ENCODE peak calls at places on chromosomes 7 and 10, in four cellular contexts. I, Y, F and H are unnamed samples. For H3K36me3, the result is how much of the 10 kb centered on the place peaks cover.

GRCh38 chr10:73881221-73881919 is 7.0 kb upstream of the CAMK2G start:
- DNase-seq in I (peak), Y (no peak), F (no peak), H (no peak)

GRCh38 chr7:151168787-151169162 is 1.3 kb upstream of the GBX1 start:
- DNase-seq in I (no peak), Y (no peak), F (no peak), H (no peak)

GRCh38 chr10:44153901-44154670 is 230.8 kb downstream of the CXCL12 start:
- DNase-seq in I (no peak), Y (no peak), F (no peak), H (no peak)

GRCh38 chr10:43255644-43256431 is 11.0 kb downstream of the RASGEF1A start:
- DNase-seq in I (no peak), Y (no peak), F (peak), H (peak)

GRCh38 chr10:123428302-123428701 is 237.9 kb upstream of the GPR26 start:
- DNase-seq in I (no peak), Y (no peak), F (no peak), H (no peak)

GRCh38 chr10:132939957-132940790 is 2.2 kb downstream of the CFAP46 start:
- DNase-seq in I (peak), Y (no peak), F (no peak), H (peak)

GRCh38 chr7:24291271-24291670 is 7.3 kb downstream of the NPY start:
- DNase-seq in I (no peak), Y (no peak), F (no peak), H (no peak)

GRCh38 chr7:78620931-78621330 is 822.4 kb downstream of the PHTF2 start:
- DNase-seq in I (peak), Y (no peak), F (no peak), H (no peak)

GRCh38 chr10:91251430-91252056 is 31.1 kb downstream of the PCGF5 start:
- DNase-seq in I (peak), Y (peak), F (peak), H (peak)

GRCh38 chr10:132476146-132477065 is 61.2 kb upstream of the INPP5A start:
- DNase-seq in I (no peak), Y (no peak), F (no peak), H (no peak)

GRCh38 chr10:12540341-12540781 is 191.0 kb downstream of the CAMK1D start:
- DNase-seq in I (peak), Y (no peak), F (no peak), H (no peak)

GRCh38 chr7:40535678-40536077 is 400.9 kb downstream of the SUGCT start:
- DNase-seq in I (no peak), Y (no peak), F (no peak), H (no peak)

GRCh38 chr7:132607656-132608055 is 31.4 kb upstream of the PLXNA4 start:
- DNase-seq in I (no peak), Y (no peak), F (no peak), H (no peak)

GRCh38 chr7:71345485-71345884 is 213.5 kb downstream of the GALNT17 start:
- DNase-seq in I (no peak), Y (no peak), F (no peak), H (no peak)

DNA sequence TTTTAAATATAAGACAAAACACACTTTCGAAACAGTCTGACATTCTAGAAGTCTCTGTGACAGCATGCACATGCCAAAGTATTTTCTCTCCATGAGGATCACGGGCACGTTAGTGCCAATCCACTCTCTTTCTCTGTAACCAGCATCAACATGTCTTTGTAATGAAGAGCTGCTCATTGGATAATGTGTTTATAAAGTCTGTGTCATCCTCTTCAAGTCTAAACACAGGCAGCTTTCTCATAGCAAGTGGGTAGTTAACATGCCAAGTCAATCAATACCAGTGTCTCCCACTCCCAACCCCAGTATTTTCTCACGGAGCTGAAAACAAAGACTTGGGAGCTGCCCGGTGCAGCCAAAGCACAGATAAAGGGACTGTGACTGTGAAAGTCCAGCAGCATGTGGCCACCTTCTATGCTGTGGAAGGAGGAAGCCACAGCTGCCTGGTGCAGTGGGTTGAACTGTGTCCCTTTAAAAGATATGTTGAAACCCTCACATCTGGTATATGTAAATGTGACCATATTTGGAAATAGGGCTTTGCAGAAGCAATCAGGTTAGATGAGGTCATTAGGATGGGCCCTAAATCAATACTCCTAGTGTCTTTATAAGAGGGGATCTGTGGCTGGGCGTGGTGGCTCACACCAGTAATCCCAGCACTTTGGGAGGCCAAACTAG is 137.0 kb downstream of the GLI3 start:
- DNase-seq in I (peak), Y (no peak), F (no peak), H (no peak)
- H3K36me3 ChIP-seq in I (under half), Y (under half), F (under half), H (under half)

DNA sequence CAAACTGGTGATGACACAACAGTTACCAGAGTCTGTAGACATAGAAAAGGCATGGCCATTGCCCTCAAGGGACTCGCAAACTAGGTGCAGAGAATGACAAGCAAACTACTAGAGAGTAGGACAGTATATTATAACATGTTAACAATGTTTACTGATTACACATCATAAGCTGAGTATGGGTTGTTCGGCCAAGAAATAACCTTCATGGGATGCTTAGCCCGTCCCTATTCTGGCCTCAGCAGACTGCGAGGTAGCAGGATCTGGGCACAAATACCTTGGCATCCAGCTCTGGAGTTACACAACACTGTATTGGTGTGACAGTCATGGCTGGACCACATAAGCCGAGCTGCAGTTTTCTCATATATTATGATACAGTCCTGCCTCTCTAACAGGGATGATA is 51.4 kb downstream of the ABCB4 start:
- DNase-seq in I (no peak), Y (no peak), F (no peak), H (no peak)
- H3K36me3 ChIP-seq in I (under half), Y (under half), F (under half), H (under half)

DNA sequence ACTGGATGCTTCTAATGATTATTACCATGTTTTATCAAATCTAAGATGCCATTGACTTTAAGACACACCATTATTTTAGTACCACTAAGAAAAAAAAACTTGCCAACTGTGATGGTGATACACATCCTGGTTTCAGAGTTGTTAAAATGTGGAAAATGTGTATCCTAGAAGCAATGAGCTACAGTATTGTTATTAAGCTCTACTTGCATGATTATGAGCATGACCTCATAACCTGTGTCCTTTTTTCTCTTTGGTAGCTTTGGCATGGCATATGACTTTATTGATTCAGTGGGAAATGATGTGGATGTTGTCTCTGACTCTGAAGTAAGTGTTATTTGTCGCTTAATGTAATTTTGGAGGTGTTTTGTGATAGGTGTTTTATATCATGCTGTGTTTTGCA is 3.3 kb downstream of the EDRF1 start:
- DNase-seq in I (no peak), Y (no peak), F (no peak), H (no peak)
- H3K36me3 ChIP-seq in I (under half), Y (half or more), F (half or more), H (half or more)

GRCh38 chr10:77993612-77994011 is 35.7 kb downstream of the POLR3A start:
- DNase-seq in I (no peak), Y (no peak), F (no peak), H (no peak)
- H3K36me3 ChIP-seq in I (under half), Y (half or more), F (under half), H (half or more)

DNA sequence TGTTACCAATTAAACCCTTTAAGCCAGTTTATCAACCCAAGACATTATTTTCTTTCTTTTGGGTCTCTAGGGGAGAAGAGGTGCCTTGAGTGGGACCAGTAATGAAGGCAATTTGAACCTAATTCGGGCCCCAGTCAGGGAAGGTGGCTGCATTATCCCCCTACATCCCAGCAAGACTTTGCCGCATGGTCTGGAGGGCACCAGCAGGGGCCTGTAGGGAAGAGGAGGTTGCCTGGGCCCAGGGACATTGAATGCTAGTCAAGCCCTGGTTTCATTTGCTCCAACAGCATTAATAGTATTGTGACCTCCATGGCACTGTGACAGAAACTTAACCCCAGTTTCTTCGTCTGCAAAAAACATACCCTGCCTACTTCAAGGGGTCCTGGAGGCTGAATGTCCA is 108.8 kb downstream of the CUX1 start:
- DNase-seq in I (no peak), Y (no peak), F (no peak), H (no peak)
- H3K36me3 ChIP-seq in I (under half), Y (under half), F (under half), H (under half)

DNA sequence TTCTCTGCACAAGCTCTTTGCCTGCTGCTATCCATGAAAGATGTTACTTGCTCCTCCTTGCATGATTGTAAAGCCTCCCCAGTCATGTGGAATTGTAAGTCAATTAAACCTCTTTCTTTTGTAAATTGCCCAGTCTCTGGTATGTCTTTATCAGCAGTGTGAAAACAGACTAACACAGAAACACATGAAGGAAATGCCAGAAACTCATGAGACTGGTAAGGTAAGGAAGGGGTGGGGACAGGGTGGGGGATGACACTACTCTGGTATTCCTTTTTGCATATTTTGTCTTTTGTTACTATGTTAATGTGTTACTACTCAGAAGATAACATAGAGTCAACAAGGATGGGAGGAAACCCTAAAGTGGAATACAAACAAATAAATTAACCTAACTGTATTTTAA is 69.8 kb upstream of the DRGX start:
- DNase-seq in I (no peak), Y (no peak), F (no peak), H (no peak)
- H3K36me3 ChIP-seq in I (under half), Y (half or more), F (under half), H (under half)

GRCh38 chr10:68007356-68007755 is 67.7 kb downstream of the HERC4 start:
- DNase-seq in I (no peak), Y (no peak), F (no peak), H (no peak)
- H3K36me3 ChIP-seq in I (under half), Y (half or more), F (under half), H (under half)

GRCh38 chr10:3123571-3124411 is 48.8 kb downstream of the PITRM1 start:
- DNase-seq in I (no peak), Y (no peak), F (no peak), H (no peak)
- H3K36me3 ChIP-seq in I (half or more), Y (half or more), F (under half), H (half or more)